ENCODE peak calls at places on chromosomes 12 and 14, in nine cellular contexts. One of them, this sample, is unnamed.

GRCh38 chr12:132430838-132431826 is 58.8 kb upstream of the FBRSL1 start:
- DNase-seq in Daoy: no peak
- DNase-seq in GM06990: no peak
- DNase-seq in NCI-H1436: peak
- DNase-seq in SK-N-SH: no peak
- DNase-seq in HS-5: no peak
- DNase-seq in esophagus squamous epithelium: no peak
- DNase-seq in LoVo: peak
- DNase-seq in MV-4-11: no peak
- DNase-seq in this sample: no peak

GRCh38 chr14:92847220-92848148 is 53.4 kb downstream of the GOLGA5 start:
- DNase-seq in Daoy: no peak
- DNase-seq in GM06990: no peak
- DNase-seq in NCI-H1436: peak
- DNase-seq in SK-N-SH: no peak
- DNase-seq in HS-5: no peak
- DNase-seq in esophagus squamous epithelium: no peak
- DNase-seq in LoVo: no peak
- DNase-seq in MV-4-11: no peak
- DNase-seq in this sample: no peak

GRCh38 chr12:22979854-22980253 is 354.9 kb downstream of the ETNK1 start:
- DNase-seq in Daoy: no peak
- DNase-seq in GM06990: no peak
- DNase-seq in NCI-H1436: no peak
- DNase-seq in SK-N-SH: no peak
- DNase-seq in HS-5: no peak
- DNase-seq in esophagus squamous epithelium: no peak
- DNase-seq in LoVo: no peak
- DNase-seq in MV-4-11: no peak
- DNase-seq in this sample: no peak

GRCh38 chr14:102481791-102482238 is 27.8 kb downstream of the ANKRD9 start:
- DNase-seq in Daoy: peak
- DNase-seq in GM06990: no peak
- DNase-seq in NCI-H1436: no peak
- DNase-seq in SK-N-SH: no peak
- DNase-seq in HS-5: no peak
- DNase-seq in esophagus squamous epithelium: no peak
- DNase-seq in LoVo: no peak
- DNase-seq in MV-4-11: no peak
- DNase-seq in this sample: no peak

GRCh38 chr14:103802353-103802752 is 45.0 kb downstream of the PPP1R13B start:
- DNase-seq in Daoy: no peak
- DNase-seq in GM06990: no peak
- DNase-seq in NCI-H1436: no peak
- DNase-seq in SK-N-SH: no peak
- DNase-seq in HS-5: no peak
- DNase-seq in esophagus squamous epithelium: no peak
- DNase-seq in LoVo: no peak
- DNase-seq in MV-4-11: peak
- DNase-seq in this sample: no peak

GRCh38 chr12:29743801-29744200 is 39.9 kb downstream of the TMTC1 start:
- DNase-seq in Daoy: peak
- DNase-seq in GM06990: no peak
- DNase-seq in NCI-H1436: no peak
- DNase-seq in SK-N-SH: no peak
- DNase-seq in HS-5: peak
- DNase-seq in esophagus squamous epithelium: no peak
- DNase-seq in LoVo: no peak
- DNase-seq in MV-4-11: peak
- DNase-seq in this sample: no peak

GRCh38 chr12:19288603-19289244 is 150.6 kb upstream of the AEBP2 start:
- DNase-seq in Daoy: no peak
- DNase-seq in GM06990: no peak
- DNase-seq in NCI-H1436: peak
- DNase-seq in SK-N-SH: peak
- DNase-seq in HS-5: peak
- DNase-seq in esophagus squamous epithelium: no peak
- DNase-seq in LoVo: peak
- DNase-seq in MV-4-11: peak
- DNase-seq in this sample: peak

GRCh38 chr14:55130194-55130550 is 1.1 kb downstream of the LGALS3 start:
- DNase-seq in Daoy: peak
- DNase-seq in GM06990: no peak
- DNase-seq in NCI-H1436: no peak
- DNase-seq in SK-N-SH: no peak
- DNase-seq in HS-5: no peak
- DNase-seq in esophagus squamous epithelium: no peak
- DNase-seq in LoVo: peak
- DNase-seq in MV-4-11: no peak
- DNase-seq in this sample: no peak

GRCh38 chr14:66603945-66604344 is 96.0 kb downstream of the GPHN start:
- DNase-seq in Daoy: no peak
- DNase-seq in GM06990: no peak
- DNase-seq in NCI-H1436: no peak
- DNase-seq in SK-N-SH: no peak
- DNase-seq in HS-5: no peak
- DNase-seq in esophagus squamous epithelium: no peak
- DNase-seq in LoVo: no peak
- DNase-seq in MV-4-11: no peak
- DNase-seq in this sample: no peak

This sample was measured in kidney glomerular epithelial cell.